ENCODE peak calls at places on chromosomes 7 and 10, in five cellular contexts. I is CD8-positive, alpha-beta T cell; W is kidney; Q is OCI-LY7; M is prostate gland. Y is an unnamed sample.

GRCh38 chr7:100173806-100174495 is 3.2 kb downstream of the GPC2 start:
- DNase-seq in I (no peak), W (peak; percentile 65), Q (peak; percentile 36), M (no peak), Y (no peak)

GRCh38 chr10:33122014-33122788 is 164.2 kb upstream of the ITGB1 start:
- DNase-seq in I (no peak), W (no peak), Q (no peak), M (peak; percentile 16), Y (no peak)

GRCh38 chr10:7410800-7411670 is at the start of gene SFMBT2:
- DNase-seq in I (peak; percentile 48), W (peak; percentile 87), Q (peak; percentile 77), M (peak; percentile 64), Y (peak; percentile 58)

GRCh38 chr10:102633282-102633681 is 11.0 kb upstream of the TRIM8 start:
- DNase-seq in I (no peak), W (peak; percentile 81), Q (peak; percentile 37), M (no peak), Y (no peak)

GRCh38 chr7:95547356-95547755 is 49.0 kb downstream of the PDK4 start:
- DNase-seq in I (no peak), W (no peak), Q (no peak), M (no peak), Y (no peak)

GRCh38 chr7:155763721-155764431 is 48.4 kb downstream of the SHH start:
- DNase-seq in I (peak; percentile 39), W (peak; percentile 77), Q (no peak), M (no peak), Y (no peak)

GRCh38 chr10:113905756-113906155 is 51.3 kb downstream of the NHLRC2 start:
- DNase-seq in I (no peak), W (no peak), Q (no peak), M (no peak), Y (no peak)

GRCh38 chr10:74314166-74314565 is 163.1 kb downstream of the ADK start:
- DNase-seq in I (no peak), W (no peak), Q (no peak), M (no peak), Y (no peak)

GRCh38 chr7:73851410-73852338 is 9.3 kb upstream of the TMEM270 start:
- DNase-seq in I (no peak), W (peak; percentile 33), Q (no peak), M (no peak), Y (peak; percentile 61)

GRCh38 chr10:89392974-89393373 is 551 bp downstream of the IFIT1 start:
- DNase-seq in I (no peak), W (no peak), Q (no peak), M (peak; percentile 17), Y (peak; percentile 37)

GRCh38 chr7:103952408-103952807 is 37.0 kb downstream of the RELN start:
- DNase-seq in I (no peak), W (no peak), Q (no peak), M (no peak), Y (no peak)

DNA sequence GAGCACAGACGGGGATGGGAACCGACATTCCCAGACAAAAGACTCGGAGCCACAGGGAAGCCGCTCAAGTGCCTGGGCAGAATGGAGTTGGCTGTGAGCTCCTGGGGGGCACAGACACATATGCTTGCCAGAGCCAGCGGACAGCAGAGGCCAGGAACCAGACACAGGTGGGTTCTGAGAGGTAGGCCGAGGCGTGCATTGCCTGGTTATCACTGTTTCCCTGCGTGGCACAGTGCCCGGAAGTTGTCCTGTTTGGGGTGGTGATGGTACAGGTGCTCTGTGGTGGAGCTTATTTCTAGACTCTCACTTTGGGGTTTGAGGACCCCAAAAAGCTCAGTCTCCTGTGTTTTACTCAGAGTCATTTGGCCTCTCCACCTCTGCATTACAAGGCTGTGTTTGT is 2.5 kb downstream of the PALD1 start:
- DNase-seq in I (no peak), W (no peak), Q (no peak), M (no peak), Y (no peak)
- H3K27ac ChIP-seq in I (no peak overlapping the region), W (no peak overlapping the region), Q (peak overlapping the region; percentile 74), M (no peak overlapping the region), Y (no peak overlapping the region)

DNA sequence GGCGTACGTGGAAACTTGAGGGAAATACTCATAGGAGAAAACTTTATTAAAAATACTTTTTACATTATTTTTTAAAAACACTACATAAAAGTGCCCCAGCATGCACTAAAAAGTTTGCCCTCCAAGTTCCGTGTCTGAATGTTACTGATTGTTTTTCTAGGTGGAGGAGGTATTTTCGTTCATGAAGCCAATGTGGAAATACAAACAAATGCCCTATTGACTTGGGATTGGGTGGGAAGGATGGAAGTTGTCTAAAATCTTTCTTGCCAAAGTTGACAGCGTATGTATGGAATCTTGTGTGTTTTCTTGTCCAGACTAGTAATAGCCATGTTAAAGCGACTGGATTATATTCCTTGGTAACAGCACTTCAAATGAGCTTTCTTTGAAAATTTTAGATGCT is 1.2 kb downstream of the PROSER2 start:
- DNase-seq in I (no peak), W (no peak), Q (no peak), M (peak; percentile 9), Y (no peak)
- H3K27ac ChIP-seq in I (no peak overlapping the region), W (no peak overlapping the region), Q (no peak overlapping the region), M (peak overlapping the region; percentile 92), Y (peak overlapping the region; percentile 70)

GRCh38 chr7:70836946-70837345 is 295.0 kb upstream of the GALNT17 start:
- DNase-seq in I (no peak), W (no peak), Q (no peak), M (no peak), Y (no peak)
- H3K27ac ChIP-seq in I (no peak overlapping the region), W (no peak overlapping the region), Q (no peak overlapping the region), M (no peak overlapping the region), Y (no peak overlapping the region)

GRCh38 chr7:7178906-7179305 is 3.4 kb upstream of the C1GALT1 start:
- DNase-seq in I (no peak), W (no peak), Q (no peak), M (no peak), Y (no peak)

GRCh38 chr7:7178081-7178480 is 4.3 kb upstream of the C1GALT1 start:
- DNase-seq in I (no peak), W (no peak), Q (no peak), M (no peak), Y (no peak)

GRCh38 chr7:7177044-7177517 is 5.3 kb upstream of the C1GALT1 start:
- DNase-seq in I (no peak), W (no peak), Q (no peak), M (no peak), Y (no peak)

GRCh38 chr7:7175075-7175695 is 7.2 kb upstream of the C1GALT1 start:
- DNase-seq in I (no peak), W (no peak), Q (no peak), M (no peak), Y (no peak)

GRCh38 chr7:7176421-7177043 is 5.8 kb upstream of the C1GALT1 start:
- DNase-seq in I (no peak), W (no peak), Q (no peak), M (no peak), Y (no peak)
- H3K27ac ChIP-seq in I (no peak overlapping the region), W (no peak overlapping the region), Q (no peak overlapping the region), M (no peak overlapping the region), Y (no peak overlapping the region)

GRCh38 chr7:142311876-142312275 is 54.0 kb upstream of the PRSS58 start:
- DNase-seq in I (no peak), W (no peak), Q (no peak), M (no peak), Y (no peak)

GRCh38 chr7:142308918-142309317 is 51.1 kb upstream of the PRSS58 start:
- DNase-seq in I (no peak), W (no peak), Q (no peak), M (no peak), Y (no peak)

GRCh38 chr7:142308326-142308725 is 50.5 kb upstream of the PRSS58 start:
- DNase-seq in I (no peak), W (no peak), Q (no peak), M (no peak), Y (no peak)

DNA sequence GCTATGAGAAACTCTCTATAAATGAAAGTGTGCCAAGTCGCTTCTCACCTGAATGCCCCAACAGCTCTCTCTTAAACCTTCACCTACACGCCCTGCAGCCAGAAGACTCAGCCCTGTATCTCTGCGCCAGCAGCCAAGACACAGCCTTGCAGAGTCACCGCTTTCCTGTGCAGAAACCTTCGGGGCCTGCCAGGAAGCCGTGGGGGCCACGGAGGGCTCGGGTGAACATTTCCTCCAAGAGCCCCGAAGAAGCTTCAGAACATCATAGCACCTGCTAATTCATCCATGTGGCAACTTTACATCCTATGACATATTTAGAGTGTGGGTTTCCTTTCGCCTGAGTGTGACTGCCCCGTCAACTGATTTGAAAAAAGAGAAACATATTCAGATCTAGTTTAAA is 55.7 kb upstream of the PRSS58 start:
- DNase-seq in I (peak; percentile 30), W (no peak), Q (peak; percentile 73), M (no peak), Y (no peak)
- H3K27ac ChIP-seq in I (no peak overlapping the region), W (no peak overlapping the region), Q (peak overlapping the region; percentile 28), M (no peak overlapping the region), Y (no peak overlapping the region)

GRCh38 chr7:3399858-3400257 is 98.8 kb downstream of the SDK1 start:
- DNase-seq in I (no peak), W (no peak), Q (peak; percentile 35), M (no peak), Y (no peak)
- H3K27ac ChIP-seq in I (no peak overlapping the region), W (no peak overlapping the region), Q (no peak overlapping the region), M (no peak overlapping the region), Y (no peak overlapping the region)

GRCh38 chr7:1595027-1595426 is 25.2 kb upstream of the PSMG3 start:
- DNase-seq in I (no peak), W (no peak), Q (no peak), M (no peak), Y (no peak)
- H3K27ac ChIP-seq in I (no peak overlapping the region), W (no peak overlapping the region), Q (no peak overlapping the region), M (no peak overlapping the region), Y (no peak overlapping the region)

GRCh38 chr7:92279429-92280031 is 33.8 kb downstream of the ANKIB1 start:
- DNase-seq in I (no peak), W (no peak), Q (no peak), M (no peak), Y (no peak)
- H3K27ac ChIP-seq in I (no peak overlapping the region), W (no peak overlapping the region), Q (no peak overlapping the region), M (no peak overlapping the region), Y (no peak overlapping the region)

Y was measured in uterus.